ENCODE peak calls at places on chromosome 6, in four cellular contexts. One of them, this sample, is unnamed.

GRCh38 chr6:17419189-17419575 is 25.8 kb downstream of the CAP2 start:
- DNase-seq in HCT116: no peak
- DNase-seq in H1: no peak
- DNase-seq in GM12878: no peak
- DNase-seq in this sample: no peak

GRCh38 chr6:162032620-162033019 is 694.9 kb downstream of the PRKN start:
- DNase-seq in HCT116: no peak
- DNase-seq in H1: no peak
- DNase-seq in GM12878: no peak
- DNase-seq in this sample: no peak

GRCh38 chr6:144305567-144305966 is 20.4 kb downstream of the UTRN start:
- DNase-seq in HCT116: no peak
- DNase-seq in H1: no peak
- DNase-seq in GM12878: no peak
- DNase-seq in this sample: no peak

GRCh38 chr6:9085054-9085746 is 649.9 kb upstream of the SLC35B3 start:
- DNase-seq in HCT116: no peak
- DNase-seq in H1: no peak
- DNase-seq in GM12878: no peak
- DNase-seq in this sample: no peak

GRCh38 chr6:99885051-99885450 is 109.0 kb downstream of the MCHR2 start:
- DNase-seq in HCT116: no peak
- DNase-seq in H1: no peak
- DNase-seq in GM12878: no peak
- DNase-seq in this sample: no peak

GRCh38 chr6:108168501-108168979 is 2.7 kb downstream of the NR2E1 start:
- DNase-seq in HCT116: no peak
- DNase-seq in H1: no peak
- DNase-seq in GM12878: no peak
- DNase-seq in this sample: no peak

GRCh38 chr6:53910834-53911233 is 116.0 kb downstream of the LRRC1 start:
- DNase-seq in HCT116: no peak
- DNase-seq in H1: no peak
- DNase-seq in GM12878: no peak
- DNase-seq in this sample: no peak

GRCh38 chr6:113690957-113691656 is 166.0 kb upstream of the MARCKS start:
- DNase-seq in HCT116: no peak
- DNase-seq in H1: no peak
- DNase-seq in GM12878: no peak
- DNase-seq in this sample: no peak

GRCh38 chr6:63121166-63121565 is 90.1 kb upstream of the FKBP1C start:
- DNase-seq in HCT116: no peak
- DNase-seq in H1: no peak
- DNase-seq in GM12878: no peak
- DNase-seq in this sample: no peak

GRCh38 chr6:75244063-75244575 is 518 bp upstream of the COX7A2 start:
- DNase-seq in HCT116: no peak
- DNase-seq in H1: no peak
- DNase-seq in GM12878: no peak
- DNase-seq in this sample: no peak

GRCh38 chr6:12017263-12017662 is 5.2 kb downstream of the HIVEP1 start:
- DNase-seq in HCT116: no peak
- DNase-seq in H1: no peak
- DNase-seq in GM12878: no peak
- DNase-seq in this sample: no peak

GRCh38 chr6:44053760-44054556 is 73.3 kb downstream of the MRPL14 start:
- DNase-seq in HCT116: no peak
- DNase-seq in H1: no peak
- DNase-seq in GM12878: no peak
- DNase-seq in this sample: no peak

GRCh38 chr6:111985202-111985731 is 68.6 kb upstream of the CCN6 start:
- DNase-seq in HCT116: peak
- DNase-seq in H1: peak
- DNase-seq in GM12878: no peak
- DNase-seq in this sample: no peak

GRCh38 chr6:38150681-38151296 is 331.3 kb downstream of the ZFAND3 start:
- DNase-seq in HCT116: no peak
- DNase-seq in H1: no peak
- DNase-seq in GM12878: no peak
- DNase-seq in this sample: no peak

GRCh38 chr6:38151580-38152500 is 332.3 kb downstream of the ZFAND3 start:
- DNase-seq in HCT116: no peak
- DNase-seq in H1: no peak
- DNase-seq in GM12878: no peak
- DNase-seq in this sample: no peak

GRCh38 chr6:38146658-38147027 is 327.1 kb downstream of the ZFAND3 start:
- DNase-seq in HCT116: no peak
- DNase-seq in H1: no peak
- DNase-seq in GM12878: no peak
- DNase-seq in this sample: no peak

GRCh38 chr6:38148606-38149005 is 329.1 kb downstream of the ZFAND3 start:
- DNase-seq in HCT116: no peak
- DNase-seq in H1: no peak
- DNase-seq in GM12878: no peak
- DNase-seq in this sample: no peak

DNA sequence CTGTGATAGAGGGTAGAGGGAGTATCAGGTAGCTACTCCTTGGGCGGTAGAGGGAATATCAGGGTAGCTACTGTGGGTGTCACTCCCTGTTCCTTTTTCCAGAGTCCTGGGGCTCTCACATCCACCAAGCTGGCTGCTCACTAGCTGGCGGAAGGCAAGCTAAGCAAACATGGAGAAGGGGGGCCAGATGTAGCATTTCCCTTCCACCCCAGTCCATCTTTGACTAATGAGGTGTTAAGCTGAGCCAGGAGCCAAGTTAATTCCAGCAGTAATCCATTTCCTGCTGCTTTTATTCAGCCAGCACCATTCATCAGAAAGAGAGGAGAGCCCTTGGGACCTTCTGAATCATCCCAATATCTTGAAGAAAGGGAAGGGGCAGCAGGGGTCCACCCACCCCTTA is 330.0 kb downstream of the ZFAND3 start:
- DNase-seq in HCT116: no peak
- DNase-seq in H1: no peak
- DNase-seq in GM12878: no peak
- DNase-seq in this sample: no peak
- TF ChIP-seq EGR1 in HCT116: no peak
- TF ChIP-seq EGR1 in H1: no peak
- TF ChIP-seq EGR1 in GM12878: no peak
- TF ChIP-seq EGR1 in this sample: no peak

DNA sequence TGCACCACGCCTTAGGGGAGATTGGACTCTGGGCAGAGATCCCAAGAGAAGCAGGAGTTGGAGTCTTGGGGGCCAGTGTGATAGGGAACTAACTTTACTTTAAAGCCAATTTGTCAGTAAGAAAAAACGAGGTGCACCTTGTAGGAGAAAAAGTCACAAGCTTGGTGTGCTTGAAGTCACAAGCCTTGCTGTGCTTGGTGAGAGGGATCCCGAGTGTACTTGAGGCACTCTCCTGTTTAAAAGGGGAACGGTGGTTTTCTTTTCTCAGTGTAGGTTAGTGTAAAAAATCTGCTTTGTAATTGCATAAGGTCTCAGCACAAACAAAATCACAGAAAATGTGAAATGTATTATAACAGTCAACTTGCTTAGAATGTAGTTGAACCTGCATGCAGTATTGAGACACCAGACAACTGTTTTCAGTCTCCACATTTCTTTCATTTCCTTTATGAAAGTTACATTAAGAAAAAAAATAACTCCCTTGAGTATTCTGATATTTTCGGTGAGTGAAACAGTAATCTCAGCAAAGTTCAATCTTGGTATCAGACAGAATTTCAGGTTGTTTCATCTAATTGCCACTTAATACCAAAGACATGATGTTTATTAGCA is 111.1 kb upstream of the DUSP22 start:
- DNase-seq in HCT116: no peak
- DNase-seq in H1: no peak
- DNase-seq in GM12878: peak
- DNase-seq in this sample: no peak
- TF ChIP-seq EGR1 in HCT116: no peak
- TF ChIP-seq EGR1 in H1: no peak
- TF ChIP-seq EGR1 in GM12878: peak
- TF ChIP-seq EGR1 in this sample: no peak

DNA sequence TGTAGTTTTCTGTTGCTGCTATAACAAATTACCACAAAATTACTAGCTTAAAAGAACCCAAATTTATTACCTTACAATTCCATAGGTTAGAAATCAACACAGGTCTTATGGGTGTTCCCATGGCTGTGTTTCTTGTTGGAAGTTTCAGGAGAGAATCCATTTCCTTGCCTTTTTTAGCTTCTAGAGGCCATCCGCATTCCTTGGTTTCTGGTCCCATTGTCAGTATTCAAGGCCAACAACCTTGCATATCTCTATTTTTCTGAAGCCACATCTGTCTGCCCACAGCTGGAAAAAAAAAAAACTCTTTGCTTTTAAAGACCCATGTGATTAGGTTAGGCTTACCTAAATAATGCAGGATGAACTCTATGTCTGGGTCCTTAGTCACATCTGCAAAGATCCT is 129.7 kb upstream of the SAMD5 start:
- DNase-seq in HCT116: no peak
- DNase-seq in H1: no peak
- DNase-seq in GM12878: no peak
- DNase-seq in this sample: no peak
- TF ChIP-seq EGR1 in HCT116: no peak
- TF ChIP-seq EGR1 in H1: no peak
- TF ChIP-seq EGR1 in GM12878: no peak
- TF ChIP-seq EGR1 in this sample: no peak

DNA sequence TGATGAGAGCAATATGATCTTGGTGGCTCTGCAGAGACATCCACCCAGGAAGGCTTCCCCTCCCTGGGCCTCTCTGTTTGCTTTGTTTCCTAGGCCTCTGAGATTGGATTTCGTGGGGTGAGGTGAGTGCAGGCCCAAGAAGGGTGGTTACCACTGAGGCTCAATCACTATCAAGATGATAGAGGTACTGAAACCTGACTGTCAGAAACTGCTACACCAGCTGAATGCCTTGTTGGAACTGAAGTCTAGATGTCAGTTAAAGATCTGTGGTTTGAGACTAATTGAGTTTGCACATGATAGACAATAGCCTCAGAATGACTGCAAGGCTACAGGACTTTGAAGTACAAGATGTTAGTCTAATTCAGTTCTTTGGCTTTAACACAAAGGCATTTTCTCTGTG is 15.2 kb downstream of the VNN1 start:
- DNase-seq in HCT116: no peak
- DNase-seq in H1: no peak
- DNase-seq in GM12878: no peak
- DNase-seq in this sample: no peak
- TF ChIP-seq EGR1 in HCT116: no peak
- TF ChIP-seq EGR1 in H1: no peak
- TF ChIP-seq EGR1 in GM12878: no peak
- TF ChIP-seq EGR1 in this sample: no peak

GRCh38 chr6:153074761-153075160 is 56.3 kb downstream of the RGS17 start:
- DNase-seq in HCT116: no peak
- DNase-seq in H1: no peak
- DNase-seq in GM12878: no peak
- DNase-seq in this sample: no peak
- TF ChIP-seq EGR1 in HCT116: no peak
- TF ChIP-seq EGR1 in H1: no peak
- TF ChIP-seq EGR1 in GM12878: no peak
- TF ChIP-seq EGR1 in this sample: no peak

DNA sequence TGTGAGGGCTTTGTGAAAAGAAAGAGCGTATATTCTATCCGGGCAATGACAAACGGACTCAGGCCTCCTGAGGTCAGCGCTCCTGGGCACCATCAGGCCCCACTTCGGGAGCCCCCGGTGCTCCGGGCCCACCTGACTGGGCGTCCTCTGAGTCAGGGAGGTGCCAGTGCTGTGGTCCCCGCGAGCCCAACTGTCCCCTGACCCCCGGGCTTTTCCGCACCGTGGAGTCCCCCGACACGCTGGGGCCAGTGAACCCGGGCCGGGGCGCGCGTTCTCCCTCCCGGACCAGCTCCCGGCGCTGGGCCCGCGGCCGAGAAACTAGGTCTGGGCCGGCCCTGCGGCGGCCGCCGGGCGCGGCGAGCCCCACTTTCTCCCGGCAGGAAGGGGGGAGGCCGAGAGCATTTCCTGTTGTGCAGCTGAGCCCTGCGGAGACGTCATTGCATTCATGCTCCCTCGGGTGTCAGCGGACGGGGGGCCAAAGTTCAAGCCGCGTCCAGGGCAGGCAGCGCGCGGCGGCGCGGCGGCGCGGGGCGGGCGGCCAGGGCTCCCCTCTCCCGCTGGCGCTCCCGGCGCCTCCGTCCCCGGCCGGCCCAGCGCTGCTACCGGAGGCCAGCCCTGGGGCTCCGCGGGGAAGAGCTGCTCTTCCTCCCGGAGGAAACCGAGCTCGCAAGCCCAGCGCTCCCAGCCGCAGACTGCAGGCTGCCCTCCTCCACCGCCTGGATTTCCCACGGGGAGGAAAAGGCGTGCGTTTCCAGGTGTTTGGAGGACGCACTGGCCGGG is 18.3 kb downstream of the HIVEP2 start:
- DNase-seq in HCT116: no peak
- DNase-seq in H1: no peak
- DNase-seq in GM12878: no peak
- DNase-seq in this sample: peak
- TF ChIP-seq EGR1 in HCT116: no peak
- TF ChIP-seq EGR1 in H1: peak
- TF ChIP-seq EGR1 in GM12878: peak
- TF ChIP-seq EGR1 in this sample: no peak

GRCh38 chr6:27970444-27970843 is 13.4 kb downstream of the OR2B6 start:
- DNase-seq in HCT116: no peak
- DNase-seq in H1: no peak
- DNase-seq in GM12878: no peak
- DNase-seq in this sample: no peak

GRCh38 chr6:27962506-27962905 is 5.5 kb downstream of the OR2B6 start:
- DNase-seq in HCT116: no peak
- DNase-seq in H1: no peak
- DNase-seq in GM12878: no peak
- DNase-seq in this sample: no peak

GRCh38 chr6:27966816-27967426 is 9.9 kb downstream of the OR2B6 start:
- DNase-seq in HCT116: no peak
- DNase-seq in H1: no peak
- DNase-seq in GM12878: no peak
- DNase-seq in this sample: no peak

GRCh38 chr6:27966044-27966443 is 9.0 kb downstream of the OR2B6 start:
- DNase-seq in HCT116: no peak
- DNase-seq in H1: no peak
- DNase-seq in GM12878: no peak
- DNase-seq in this sample: no peak
- TF ChIP-seq EGR1 in HCT116: no peak
- TF ChIP-seq EGR1 in H1: no peak
- TF ChIP-seq EGR1 in GM12878: no peak
- TF ChIP-seq EGR1 in this sample: no peak

This sample was measured in K562.